ENCODE peak calls at places on chromosomes 5 and 9, in seven cellular contexts. W is fibroblast of lung, S is endodermal cell, J is SJSA1, G is upper lobe of left lung, Y is trophoblast cell, R is adrenal gland. Z is an unnamed sample.
A peak's percentile ranks its signal among the peaks of the same experiment; 100 is the strongest.

GRCh38 chr5:14263700-14264099 is 120.6 kb downstream of the TRIO start:
- DNase-seq in Y (no peak), J (no peak), G (no peak), S (no peak), W (no peak), R (no peak), Z (peak; percentile 85)

GRCh38 chr9:122095010-122095767 is 2.1 kb upstream of the TTLL11 start:
- DNase-seq in Y (peak; percentile 44), J (peak; percentile 28), G (no peak), S (peak; percentile 83), W (peak; percentile 74), R (no peak), Z (peak; percentile 23)

GRCh38 chr5:176736271-176736965 is 73.9 kb upstream of the UNC5A start:
- DNase-seq in R (no peak), J (no peak), W (no peak), Y (no peak), G (no peak), S (peak; percentile 43), Z (no peak)

GRCh38 chr9:34380511-34381315 is 4.0 kb upstream of the MYORG start:
- DNase-seq in R (peak; percentile 79), Y (peak; percentile 93), W (peak; percentile 70), G (peak; percentile 94), J (peak; percentile 19), S (peak; percentile 96), Z (no peak)

GRCh38 chr5:63963080-63963735 is 963 bp upstream of the HTR1A start:
- DNase-seq in W (peak; percentile 79), Y (peak; percentile 26), R (peak; percentile 41), S (peak; percentile 89), J (peak; percentile 20), G (no peak), Z (peak; percentile 14)

GRCh38 chr5:41247135-41247534 is 33.8 kb upstream of the C6 start:
- DNase-seq in R (no peak), Y (no peak), S (no peak), G (no peak), W (no peak), J (no peak), Z (no peak)

GRCh38 chr9:72726951-72727350 is 205.5 kb downstream of the TMC1 start:
- DNase-seq in Y (peak; percentile 16), R (no peak), J (no peak), S (no peak), G (no peak), W (no peak), Z (peak; percentile 36)

GRCh38 chr9:27367922-27368316 is 71.0 kb upstream of the EQTN start:
- DNase-seq in W (no peak), R (no peak), G (no peak), J (peak; percentile 2), Y (no peak), S (no peak), Z (no peak)

GRCh38 chr5:38112930-38113329 is 145.4 kb upstream of the EGFLAM start:
- DNase-seq in R (no peak), G (no peak), W (no peak), Y (no peak), J (no peak), S (no peak), Z (no peak)

GRCh38 chr9:125460883-125461475 is 199.4 kb downstream of the GAPVD1 start:
- DNase-seq in W (peak; percentile 95), S (no peak), G (no peak), Y (no peak), J (no peak), R (no peak), Z (no peak)

GRCh38 chr5:98969400-98969799 is 40.6 kb upstream of the CHD1 start:
- DNase-seq in W (no peak), G (no peak), R (no peak), J (no peak), S (no peak), Y (no peak), Z (no peak)
- H3K4me1 ChIP-seq in W (no peaks in the 10 kb centered on the region), G (no peaks in the 10 kb centered on the region), R (no peaks in the 10 kb centered on the region), J (no peaks in the 10 kb centered on the region), S (no peaks in the 10 kb centered on the region), Y (no peaks in the 10 kb centered on the region), Z (peaks cover 1% of the 10 kb centered on the region)

GRCh38 chr5:135372654-135373381 is 26.2 kb downstream of the MACROH2A1 start:
- DNase-seq in J (no peak), S (no peak), G (no peak), W (no peak), Y (no peak), R (no peak), Z (no peak)
- H3K27ac ChIP-seq in J (no peak overlapping the region), S (no peak overlapping the region), G (peak overlapping the region; percentile 71), W (peak overlapping the region; percentile 34), Y (no peak overlapping the region), R (no peak overlapping the region), Z (no peak overlapping the region)

GRCh38 chr9:130187523-130187846 is 15.3 kb downstream of the NCS1 start:
- DNase-seq in S (no peak), J (no peak), Y (no peak), R (no peak), W (no peak), G (no peak), Z (no peak)
- H3K4me1 ChIP-seq in S (no peaks in the 10 kb centered on the region), J (peaks cover 48% of the 10 kb centered on the region), Y (peaks cover 24% of the 10 kb centered on the region), R (peaks cover 30% of the 10 kb centered on the region), W (peaks cover 33% of the 10 kb centered on the region), G (peaks cover 11% of the 10 kb centered on the region), Z (no peaks in the 10 kb centered on the region)

GRCh38 chr9:91884746-91885687 is 65.0 kb downstream of the ROR2 start:
- DNase-seq in J (no peak), W (peak; percentile 47), S (peak; percentile 81), Y (no peak), R (no peak), G (no peak), Z (peak; percentile 13)

GRCh38 chr9:91883503-91883902 is 66.5 kb downstream of the ROR2 start:
- DNase-seq in R (no peak), J (no peak), G (no peak), S (no peak), Y (no peak), W (no peak), Z (no peak)

GRCh38 chr9:91884153-91884552 is 65.9 kb downstream of the ROR2 start:
- DNase-seq in R (no peak), J (no peak), S (peak; percentile 36), Y (no peak), W (no peak), G (no peak), Z (no peak)

GRCh38 chr9:91880378-91880972 is 69.6 kb downstream of the ROR2 start:
- DNase-seq in Y (no peak), G (no peak), W (no peak), J (no peak), R (peak; percentile 64), S (no peak), Z (no peak)

GRCh38 chr9:91882628-91883027 is 67.4 kb downstream of the ROR2 start:
- DNase-seq in R (no peak), J (no peak), G (no peak), Y (no peak), S (peak; percentile 44), W (no peak), Z (no peak)
- H3K27ac ChIP-seq in R (no peak overlapping the region), J (no peak overlapping the region), G (no peak overlapping the region), Y (no peak overlapping the region), S (no peak overlapping the region), W (no peak overlapping the region), Z (no peak overlapping the region)

DNA sequence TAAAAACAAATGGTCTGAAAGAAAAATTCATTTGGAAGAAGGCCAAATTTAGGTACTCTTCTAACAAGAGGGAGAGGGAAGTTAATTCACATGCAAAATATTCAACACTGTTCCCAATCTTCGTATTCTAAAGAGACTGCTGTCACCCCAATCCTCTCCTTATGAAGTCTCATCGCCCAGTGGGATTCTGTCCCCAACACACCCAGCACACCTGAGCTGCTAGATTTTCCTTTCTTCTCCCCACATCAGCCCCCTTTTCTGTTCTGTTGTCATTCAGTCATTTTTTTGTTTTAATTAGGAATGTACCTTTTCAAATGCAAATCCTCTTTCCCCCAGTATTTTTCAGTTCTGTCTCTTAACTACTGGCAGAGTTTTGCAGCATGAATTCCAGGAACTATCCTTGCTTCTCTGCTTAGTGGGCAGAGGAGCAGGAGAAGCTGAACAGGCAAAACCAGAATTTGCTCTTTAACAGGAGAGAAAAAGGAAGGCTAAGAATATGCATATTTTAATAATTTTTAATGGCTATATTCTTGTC is 366.9 kb downstream of the MAN2A1 start:
- DNase-seq in S (no peak), J (no peak), R (no peak), W (no peak), G (no peak), Y (no peak), Z (no peak)
- H3K4me1 ChIP-seq in S (no peaks in the 10 kb centered on the region), J (no peaks in the 10 kb centered on the region), R (no peaks in the 10 kb centered on the region), W (no peaks in the 10 kb centered on the region), G (peaks cover 12% of the 10 kb centered on the region), Y (no peaks in the 10 kb centered on the region), Z (peaks cover 5% of the 10 kb centered on the region)

GRCh38 chr9:112072721-112073553 is 102.2 kb downstream of the SUSD1 start:
- DNase-seq in W (peak; percentile 91), R (no peak), G (no peak), S (no peak), J (peak; percentile 72), Y (peak; percentile 46), Z (no peak)

GRCh38 chr9:112078432-112078831 is 96.7 kb downstream of the SUSD1 start:
- DNase-seq in Y (no peak), R (no peak), G (no peak), J (no peak), W (no peak), S (no peak), Z (no peak)

GRCh38 chr9:112076814-112077213 is 98.3 kb downstream of the SUSD1 start:
- DNase-seq in J (no peak), R (no peak), S (no peak), W (no peak), Y (no peak), G (no peak), Z (no peak)

GRCh38 chr9:112074250-112075008 is 100.7 kb downstream of the SUSD1 start:
- DNase-seq in Y (peak; percentile 50), J (peak; percentile 95), S (peak; percentile 85), W (peak; percentile 88), G (no peak), R (peak; percentile 67), Z (peak; percentile 69)

GRCh38 chr9:112075009-112075378 is 100.1 kb downstream of the SUSD1 start:
- DNase-seq in Y (no peak), S (no peak), R (no peak), W (no peak), J (no peak), G (no peak), Z (no peak)
- H3K27ac ChIP-seq in Y (no peak overlapping the region), S (no peak overlapping the region), R (no peak overlapping the region), W (peak overlapping the region; percentile 94), J (peak overlapping the region; percentile 98), G (peak overlapping the region; percentile 54), Z (peak overlapping the region; percentile 46)

Z was measured in foreskin keratinocyte.